ENCODE peak calls at places on chromosomes 12 and 14, in eight cellular contexts. Q is transverse colon; M is activated CD8-positive, alpha-beta T cell treated with anti-CD3 and anti-CD28 coated beads for 36 hours; A is kidney; I is tibial artery; J is AG10803; Z is A549; C is epithelial cell of esophagus. V is an unnamed sample.

GRCh38 chr12:51421266-51421884 is 3.3 kb upstream of the SLC4A8 start:
- DNase-seq in Q (peak), A (no peak), M (peak), J (peak), Z (peak), I (no peak), C (peak), V (peak)

GRCh38 chr12:125418902-125419564 is 353.8 kb downstream of the AACS start:
- DNase-seq in Z (no peak), A (no peak), I (no peak), M (no peak), J (no peak), C (no peak), Q (no peak), V (peak)

GRCh38 chr12:1391722-1392121 is 202.7 kb downstream of the FBXL14 start:
- DNase-seq in A (no peak), C (no peak), I (no peak), Z (no peak), Q (no peak), M (no peak), J (no peak), V (no peak)

GRCh38 chr12:93163260-93164036 is 214.3 kb upstream of the NUDT4 start:
- DNase-seq in A (no peak), I (no peak), Q (no peak), J (peak), Z (no peak), M (no peak), C (no peak), V (no peak)

GRCh38 chr14:37779480-37779879 is 184.1 kb downstream of the TTC6 start:
- DNase-seq in J (no peak), M (no peak), C (no peak), A (no peak), Q (no peak), Z (no peak), I (no peak), V (no peak)

GRCh38 chr14:95667251-95667693 is 19.0 kb upstream of the TCL1B start:
- DNase-seq in Q (no peak), Z (no peak), I (no peak), J (no peak), M (no peak), A (no peak), C (no peak), V (no peak)

GRCh38 chr12:94792690-94793089 is 142.3 kb upstream of the TMCC3 start:
- DNase-seq in A (no peak), I (no peak), Q (no peak), J (no peak), C (no peak), Z (no peak), M (no peak), V (no peak)

GRCh38 chr12:124921200-124922008 is 7.0 kb upstream of the UBC start:
- DNase-seq in Q (peak), M (peak), J (peak), I (peak), C (peak), Z (no peak), A (no peak), V (peak)

GRCh38 chr14:104355949-104356737 is 217.8 kb downstream of the KIF26A start:
- DNase-seq in Z (no peak), I (peak), M (no peak), J (no peak), Q (no peak), C (no peak), A (no peak), V (no peak)

DNA sequence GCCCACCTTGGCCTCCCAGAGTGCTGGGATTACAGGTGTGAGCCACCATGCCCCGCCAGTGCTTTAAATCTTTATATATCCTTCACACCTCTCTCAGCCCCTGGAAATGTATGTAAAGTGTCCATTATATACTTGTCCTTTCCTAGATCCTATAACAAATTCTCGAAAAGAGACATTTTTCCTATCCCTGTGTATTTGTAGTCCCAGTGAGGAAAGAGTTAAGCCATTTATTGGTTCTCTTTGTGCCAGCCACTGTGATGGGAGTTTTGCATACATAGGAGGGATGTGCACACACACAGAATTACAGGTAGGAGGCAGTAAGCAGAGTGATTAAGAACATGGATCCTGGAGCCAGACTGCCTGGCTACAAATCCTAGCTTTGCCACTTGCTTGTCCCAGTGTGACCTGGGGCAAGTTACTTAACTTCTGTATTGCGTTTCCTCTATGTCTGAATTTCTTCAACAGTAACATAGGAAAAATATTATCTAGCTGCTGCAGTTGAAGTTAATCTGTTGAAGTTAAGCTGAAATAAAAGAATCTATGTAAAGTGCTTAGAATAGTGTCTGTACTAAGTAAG is 2.1 kb upstream of the RABGGTA start:
- DNase-seq in M (no peak), A (no peak), Q (no peak), I (no peak), Z (peak), J (no peak), C (peak), V (no peak)
- TF ChIP-seq CTCF in M (no peak), A (no peak), Q (no peak), I (no peak), Z (no peak), J (no peak), C (peak), V (no peak)

GRCh38 chr14:79354336-79354735 is 857.0 kb downstream of the DIO2 start:
- DNase-seq in A (no peak), Z (no peak), I (no peak), J (no peak), M (no peak), C (no peak), Q (no peak), V (no peak)

GRCh38 chr14:79352026-79352425 is 859.3 kb downstream of the DIO2 start:
- DNase-seq in M (no peak), A (no peak), Q (no peak), J (peak), I (no peak), C (peak), Z (no peak), V (no peak)

GRCh38 chr14:79357307-79357706 is 854.0 kb downstream of the DIO2 start:
- DNase-seq in Z (no peak), I (no peak), J (no peak), Q (no peak), M (no peak), C (no peak), A (no peak), V (no peak)

GRCh38 chr14:79356040-79356439 is 855.3 kb downstream of the DIO2 start:
- DNase-seq in I (no peak), Q (no peak), J (no peak), C (no peak), M (no peak), A (no peak), Z (no peak), V (no peak)
- TF ChIP-seq CTCF in I (no peak), Q (no peak), J (no peak), C (peak), M (no peak), A (no peak), Z (no peak), V (no peak)

GRCh38 chr12:24280085-24280842 is 330.8 kb upstream of the SOX5 start:
- DNase-seq in A (no peak), Z (no peak), C (no peak), J (no peak), I (no peak), Q (no peak), M (no peak), V (no peak)
- TF ChIP-seq CTCF in A (no peak), Z (no peak), C (no peak), J (no peak), I (no peak), Q (no peak), M (no peak), V (no peak)

GRCh38 chr12:9651265-9651729 is 18.2 kb upstream of the CLEC2D start:
- DNase-seq in Q (no peak), C (peak), I (no peak), Z (no peak), M (peak), J (peak), A (no peak), V (no peak)

GRCh38 chr12:9646794-9647622 is 22.5 kb upstream of the CLEC2D start:
- DNase-seq in Z (peak), I (no peak), A (no peak), C (peak), J (peak), M (peak), Q (no peak), V (no peak)

GRCh38 chr12:9648701-9649531 is 20.6 kb upstream of the CLEC2D start:
- DNase-seq in Z (no peak), M (peak), J (no peak), Q (no peak), I (no peak), A (no peak), C (peak), V (no peak)

GRCh38 chr12:9649532-9649940 is 20.0 kb upstream of the CLEC2D start:
- DNase-seq in M (peak), Z (no peak), A (no peak), Q (no peak), J (no peak), C (peak), I (no peak), V (no peak)

GRCh38 chr12:9647825-9648700 is 21.4 kb upstream of the CLEC2D start:
- DNase-seq in I (peak), J (peak), Q (peak), C (peak), M (peak), A (peak), Z (peak), V (peak)
- TF ChIP-seq CTCF in I (no peak), J (no peak), Q (no peak), C (peak), M (no peak), A (no peak), Z (no peak), V (no peak)

DNA sequence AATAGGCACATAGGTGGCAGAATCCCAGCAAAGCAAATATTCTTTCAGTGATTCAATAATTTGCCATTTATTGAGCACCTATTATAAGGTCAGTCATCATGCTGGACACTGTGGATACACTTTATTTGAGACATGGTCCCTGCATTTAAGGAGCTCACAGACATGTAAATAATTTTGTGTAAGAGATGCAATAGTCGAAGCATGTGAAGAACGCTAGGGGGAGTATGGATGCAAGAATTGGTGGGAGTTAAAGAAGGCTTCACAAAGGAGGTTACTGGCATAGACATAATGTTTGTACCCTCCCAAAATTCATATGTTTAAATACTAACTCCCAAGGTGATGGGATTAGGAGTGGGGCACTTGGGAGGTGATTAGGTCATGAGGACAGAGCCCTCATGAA is 260.6 kb upstream of the GARIN6 start:
- DNase-seq in Z (peak), J (peak), M (no peak), Q (no peak), I (no peak), A (no peak), C (peak), V (peak)
- TF ChIP-seq CTCF in Z (peak), J (peak), M (peak), Q (no peak), I (no peak), A (no peak), C (peak), V (peak)